ENCODE peak calls at places on chromosomes 13 and 19, in four cellular contexts. O is mesenchymal stem cell, M is IMR-90, T is H1. X is an unnamed sample.

GRCh38 chr19:35932291-35932936 is 3.8 kb upstream of the LRFN3 start:
- DNase-seq in O (no peak), M (no peak), T (no peak), X (no peak)

GRCh38 chr19:35509861-35510625 is 3.4 kb downstream of the DMKN start:
- DNase-seq in O (peak), M (peak), T (peak), X (peak)

GRCh38 chr19:11479470-11480080 is 1.3 kb downstream of the ELAVL3 start:
- DNase-seq in O (no peak), M (no peak), T (peak), X (peak)

GRCh38 chr19:28497137-28497536 is 715.8 kb downstream of the UQCRFS1 start:
- DNase-seq in O (no peak), M (no peak), T (no peak), X (no peak)

GRCh38 chr13:45021250-45021649 is 31.9 kb downstream of the GPALPP1 start:
- DNase-seq in O (peak), M (peak), T (no peak), X (no peak)

GRCh38 chr13:52109096-52109495 is 19.8 kb downstream of the NEK5 start:
- DNase-seq in O (no peak), M (no peak), T (no peak), X (peak)

GRCh38 chr13:111789420-111789819 is 277.5 kb upstream of the SOX1 start:
- DNase-seq in O (no peak), M (no peak), T (peak), X (no peak)

GRCh38 chr13:87376081-87376480 is 295.1 kb upstream of the SLITRK5 start:
- DNase-seq in O (peak), M (no peak), T (no peak), X (peak)

GRCh38 chr19:41928221-41928683 is at the start of gene ERFL:
- DNase-seq in O (no peak), M (no peak), T (no peak), X (no peak)

GRCh38 chr13:29676535-29676934 is 81.0 kb upstream of the SLC7A1 start:
- DNase-seq in O (peak), M (peak), T (no peak), X (peak)

GRCh38 chr19:46081928-46082727 is 41.3 kb upstream of the IGFL4 start:
- DNase-seq in O (peak), M (peak), T (no peak), X (peak)

GRCh38 chr13:53201454-53202225 is 173.0 kb downstream of the OLFM4 start:
- DNase-seq in O (no peak), M (no peak), T (peak), X (peak)

GRCh38 chr13:104171132-104171531 is 1104.9 kb upstream of the SLC10A2 start:
- DNase-seq in O (no peak), M (no peak), T (no peak), X (no peak)

GRCh38 chr19:6761053-6761676 is 6.1 kb downstream of the SH2D3A start:
- DNase-seq in O (no peak), M (no peak), T (no peak), X (peak)

GRCh38 chr19:27955484-27955883 is 1257.5 kb downstream of the UQCRFS1 start:
- DNase-seq in O (no peak), M (no peak), T (no peak), X (no peak)

GRCh38 chr13:45933203-45934014 is 81.9 kb upstream of the SIAH3 start:
- DNase-seq in O (no peak), M (no peak), T (no peak), X (no peak)

GRCh38 chr19:28508666-28509065 is 704.3 kb downstream of the UQCRFS1 start:
- DNase-seq in O (no peak), M (no peak), T (peak), X (no peak)

GRCh38 chr13:79491715-79492114 is 10.8 kb downstream of the NDFIP2 start:
- DNase-seq in O (peak), M (peak), T (no peak), X (peak)

GRCh38 chr13:82011355-82011754 is 1670.4 kb upstream of the SPRY2 start:
- DNase-seq in O (no peak), M (no peak), T (no peak), X (peak)

GRCh38 chr13:53788286-53788685 is 759.7 kb downstream of the OLFM4 start:
- DNase-seq in O (no peak), M (no peak), T (no peak), X (no peak)

GRCh38 chr13:75415720-75416119 is 66.2 kb downstream of the TBC1D4 start:
- DNase-seq in O (peak), M (peak), T (no peak), X (no peak)

GRCh38 chr19:289651-290538 is 1.3 kb downstream of the PLPP2 start:
- DNase-seq in O (peak), M (peak), T (peak), X (peak)

GRCh38 chr13:96984061-96984508 is 10.2 kb downstream of the OXGR1 start:
- DNase-seq in O (peak), M (no peak), T (no peak), X (peak)

GRCh38 chr19:461664-462551 is 1.1 kb upstream of the SHC2 start:
- DNase-seq in O (peak), M (no peak), T (peak), X (peak)

GRCh38 chr13:48828962-48829405 is 146.7 kb upstream of the FNDC3A start:
- DNase-seq in O (no peak), M (peak), T (no peak), X (peak)
- H3K4me2 ChIP-seq in O (no peak), M (no peak), T (peak), X (no peak)

GRCh38 chr13:24747248-24748151 is 16.5 kb upstream of the RNF17 start:
- DNase-seq in O (peak), M (no peak), T (peak), X (peak)

GRCh38 chr13:24745861-24746617 is 17.9 kb upstream of the RNF17 start:
- DNase-seq in O (no peak), M (no peak), T (peak), X (peak)

GRCh38 chr13:24746618-24747247 is 17.2 kb upstream of the RNF17 start:
- DNase-seq in O (peak), M (no peak), T (peak), X (peak)

GRCh38 chr13:24744247-24744646 is 19.7 kb upstream of the RNF17 start:
- DNase-seq in O (no peak), M (no peak), T (no peak), X (no peak)

GRCh38 chr13:24745516-24745860 is 18.5 kb upstream of the RNF17 start:
- DNase-seq in O (no peak), M (no peak), T (peak), X (no peak)
- H2BK120ac ChIP-seq in O (no peak), M (no peak), T (no peak), X (no peak)

GRCh38 chr19:48297975-48298374 is 27.4 kb upstream of the EMP3 start:
- DNase-seq in O (no peak), M (no peak), T (no peak), X (no peak)

GRCh38 chr19:48290923-48291700 is 21.2 kb downstream of the ZNF114 start:
- DNase-seq in O (peak), M (peak), T (peak), X (peak)

GRCh38 chr19:48292798-48293197 is 22.9 kb downstream of the ZNF114 start:
- DNase-seq in O (peak), M (peak), T (no peak), X (peak)

GRCh38 chr19:48296963-48297734 is 27.3 kb downstream of the ZNF114 start:
- DNase-seq in O (no peak), M (no peak), T (peak), X (no peak)

GRCh38 chr19:48295458-48295857 is 25.6 kb downstream of the ZNF114 start:
- DNase-seq in O (no peak), M (no peak), T (no peak), X (no peak)
- H2BK5ac ChIP-seq in O (no peak), M (no peak), T (no peak), X (no peak)

DNA sequence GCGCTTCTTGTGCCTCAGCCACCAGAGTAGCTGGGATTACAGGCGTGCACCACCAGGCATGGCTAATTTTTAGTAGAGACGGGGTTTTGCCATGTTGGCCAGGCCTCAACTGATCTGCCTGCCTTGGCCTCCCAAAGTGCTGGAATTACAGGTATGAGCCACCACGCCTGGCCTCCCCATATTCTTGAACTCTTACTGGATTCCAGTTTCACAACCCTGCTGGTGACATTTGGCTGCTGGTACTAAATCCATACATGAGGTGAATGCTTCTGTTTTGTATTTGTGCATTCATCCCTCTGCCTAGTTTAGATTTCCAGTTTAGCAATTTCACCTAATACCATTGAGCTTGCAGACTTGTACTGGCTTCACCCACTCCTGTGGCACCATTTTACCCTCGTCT is 13.9 kb downstream of the SLC25A15 start:
- DNase-seq in O (no peak), M (no peak), T (no peak), X (no peak)
- H3K4me2 ChIP-seq in O (no peak), M (no peak), T (no peak), X (no peak)

GRCh38 chr19:22026687-22027086 is 15.9 kb upstream of the ZNF208 start:
- DNase-seq in O (no peak), M (no peak), T (no peak), X (no peak)

GRCh38 chr19:22030680-22031079 is 19.9 kb upstream of the ZNF208 start:
- DNase-seq in O (no peak), M (no peak), T (no peak), X (no peak)
- H2BK120ac ChIP-seq in O (no peak), M (no peak), T (no peak), X (no peak)

GRCh38 chr13:50724913-50725312 is 118.6 kb downstream of the DLEU7 start:
- DNase-seq in O (no peak), M (no peak), T (no peak), X (no peak)
- H2BK5ac ChIP-seq in O (no peak), M (no peak), T (no peak), X (no peak)